ENCODE peak calls at places on chromosomes 7 and 10, in eight cellular contexts. P is mammary epithelial cell, D is stomach, J is psoas muscle, F is fibroblast of lung, Q is heart left ventricle, N is AG04450, C is body of pancreas. A is an unnamed sample. For H3K9me3, the result is how much of the 10 kb centered on the place peaks cover.

GRCh38 chr7:130426541-130426940 is 14.3 kb downstream of the CEP41 start:
- DNase-seq in P (no peak), D (no peak), J (no peak), F (no peak), Q (no peak), N (no peak), C (no peak), A (no peak)

GRCh38 chr7:50068850-50069551 is 24.0 kb downstream of the ZPBP start:
- DNase-seq in P (peak), D (peak), J (no peak), F (peak), Q (no peak), N (no peak), C (peak), A (no peak)

GRCh38 chr7:127396184-127396583 is 3.7 kb upstream of the ZNF800 start:
- DNase-seq in P (no peak), D (no peak), J (no peak), F (no peak), Q (peak), N (no peak), C (peak), A (no peak)

GRCh38 chr7:155815332-155816191 is 3.3 kb upstream of the SHH start:
- DNase-seq in P (peak), D (peak), J (no peak), F (peak), Q (peak), N (no peak), C (peak), A (no peak)

GRCh38 chr10:109689785-109690184 is 233.5 kb downstream of the XPNPEP1 start:
- DNase-seq in P (no peak), D (no peak), J (no peak), F (no peak), Q (no peak), N (no peak), C (no peak), A (no peak)

GRCh38 chr10:103859161-103860141 is 4.1 kb upstream of the SH3PXD2A start:
- DNase-seq in P (peak), D (peak), J (no peak), F (peak), Q (peak), N (no peak), C (peak), A (no peak)

GRCh38 chr7:410395-410910 is 109.2 kb downstream of the PDGFA start:
- DNase-seq in P (no peak), D (no peak), J (no peak), F (no peak), Q (peak), N (no peak), C (peak), A (no peak)

GRCh38 chr10:33248638-33249037 is 85.8 kb downstream of the NRP1 start:
- DNase-seq in P (peak), D (no peak), J (no peak), F (peak), Q (no peak), N (peak), C (no peak), A (no peak)

GRCh38 chr10:124550305-124551034 is 88.8 kb downstream of the LHPP start:
- DNase-seq in P (no peak), D (no peak), J (no peak), F (no peak), Q (no peak), N (no peak), C (no peak), A (no peak)

GRCh38 chr10:126670056-126670743 is at the start of gene C10orf90:
- DNase-seq in P (no peak), D (no peak), J (no peak), F (no peak), Q (no peak), N (no peak), C (no peak), A (no peak)

GRCh38 chr7:43490016-43490415 is 92.9 kb upstream of the STK17A start:
- DNase-seq in P (no peak), D (no peak), J (no peak), F (peak), Q (no peak), N (no peak), C (no peak), A (no peak)

GRCh38 chr7:74094224-74095095 is 10.9 kb downstream of the LIMK1 start:
- DNase-seq in P (peak), D (peak), J (peak), F (peak), Q (peak), N (peak), C (peak), A (peak)

GRCh38 chr10:95741807-95742528 is 14.0 kb upstream of the ENTPD1 start:
- DNase-seq in P (peak), D (no peak), J (no peak), F (peak), Q (peak), N (no peak), C (no peak), A (peak)

GRCh38 chr7:33979807-33980355 is 74.5 kb downstream of the BMPER start:
- DNase-seq in P (peak), D (no peak), J (no peak), F (peak), Q (no peak), N (peak), C (no peak), A (no peak)

GRCh38 chr7:55966851-55967250 is 2.5 kb downstream of the NIPSNAP2 start:
- DNase-seq in P (peak), D (no peak), J (peak), F (no peak), Q (no peak), N (no peak), C (no peak), A (no peak)

GRCh38 chr7:4549681-4550080 is 132.4 kb upstream of the FOXK1 start:
- DNase-seq in P (no peak), D (no peak), J (peak), F (peak), Q (peak), N (no peak), C (peak), A (peak)

GRCh38 chr10:110311357-110311949 is 6.7 kb upstream of the SMNDC1 start:
- DNase-seq in P (peak), D (peak), J (no peak), F (peak), Q (peak), N (peak), C (peak), A (no peak)

GRCh38 chr10:49690673-49691356 is 11.4 kb downstream of the C10orf53 start:
- DNase-seq in P (no peak), D (no peak), J (no peak), F (no peak), Q (no peak), N (no peak), C (no peak), A (peak)

GRCh38 chr10:52818019-52818418 is 45.4 kb upstream of the MBL2 start:
- DNase-seq in P (peak), D (no peak), J (no peak), F (peak), Q (no peak), N (no peak), C (no peak), A (no peak)

GRCh38 chr7:159049266-159050025 is 95.2 kb downstream of the VIPR2 start:
- DNase-seq in P (no peak), D (peak), J (no peak), F (no peak), Q (no peak), N (no peak), C (no peak), A (peak)

GRCh38 chr10:49593998-49594397 is 16.1 kb upstream of the SLC18A3 start:
- DNase-seq in P (no peak), D (no peak), J (no peak), F (no peak), Q (no peak), N (no peak), C (no peak), A (peak)

GRCh38 chr10:88731296-88731695 is 25.2 kb downstream of the LIPK start:
- DNase-seq in P (no peak), D (peak), J (no peak), F (no peak), Q (peak), N (no peak), C (peak), A (no peak)
- H3K9me3 ChIP-seq in P (under half), D (under half), J (under half), F (under half), Q (under half), N (under half), C (under half), A (under half)

GRCh38 chr10:111916011-111916410 is 267.6 kb downstream of the GPAM start:
- DNase-seq in P (no peak), D (no peak), J (no peak), F (no peak), Q (no peak), N (no peak), C (no peak), A (no peak)
- TF ChIP-seq CTCF in P (no peak), D (no peak), J (no peak), F (no peak), Q (no peak), N (no peak), C (no peak), A (no peak)

DNA sequence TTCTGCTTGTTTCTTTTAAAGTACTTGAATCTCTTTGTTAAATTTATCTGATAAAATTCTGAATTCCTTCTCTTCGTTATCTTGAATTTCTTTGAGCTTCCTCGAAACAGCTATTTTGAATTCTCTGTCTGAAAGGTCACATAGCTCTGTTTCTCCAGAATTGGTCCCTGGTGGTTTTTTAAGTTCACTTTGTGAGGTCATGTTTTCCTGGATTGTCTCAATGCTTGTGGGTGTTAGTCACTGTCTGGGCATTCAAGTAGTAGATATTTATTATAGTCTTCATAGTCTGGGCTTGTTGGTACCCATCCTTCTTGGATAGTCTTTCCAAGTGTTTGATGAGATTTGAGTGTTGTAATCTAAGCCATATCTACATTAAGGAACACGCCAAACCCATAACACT is 1060.6 kb downstream of the LRMDA start:
- DNase-seq in P (peak), D (no peak), J (no peak), F (peak), Q (no peak), N (no peak), C (no peak), A (no peak)
- H3K9me3 ChIP-seq in P (under half), D (under half), J (under half), F (under half), Q (under half), N (under half), C (under half), A (half or more)

GRCh38 chr7:101869901-101870290 is 52.5 kb downstream of the CUX1 start:
- DNase-seq in P (no peak), D (no peak), J (no peak), F (no peak), Q (no peak), N (no peak), C (no peak), A (no peak)
- TF ChIP-seq CTCF in P (no peak), D (no peak), J (no peak), F (no peak), Q (no peak), N (no peak), C (no peak), A (no peak)

GRCh38 chr7:157625973-157626790 is 289.4 kb downstream of the DNAJB6 start:
- DNase-seq in P (no peak), D (no peak), J (no peak), F (no peak), Q (no peak), N (no peak), C (no peak), A (no peak)
- H3K9me3 ChIP-seq in P (under half), D (under half), J (under half), F (under half), Q (under half), N (half or more), C (under half), A (under half)

DNA sequence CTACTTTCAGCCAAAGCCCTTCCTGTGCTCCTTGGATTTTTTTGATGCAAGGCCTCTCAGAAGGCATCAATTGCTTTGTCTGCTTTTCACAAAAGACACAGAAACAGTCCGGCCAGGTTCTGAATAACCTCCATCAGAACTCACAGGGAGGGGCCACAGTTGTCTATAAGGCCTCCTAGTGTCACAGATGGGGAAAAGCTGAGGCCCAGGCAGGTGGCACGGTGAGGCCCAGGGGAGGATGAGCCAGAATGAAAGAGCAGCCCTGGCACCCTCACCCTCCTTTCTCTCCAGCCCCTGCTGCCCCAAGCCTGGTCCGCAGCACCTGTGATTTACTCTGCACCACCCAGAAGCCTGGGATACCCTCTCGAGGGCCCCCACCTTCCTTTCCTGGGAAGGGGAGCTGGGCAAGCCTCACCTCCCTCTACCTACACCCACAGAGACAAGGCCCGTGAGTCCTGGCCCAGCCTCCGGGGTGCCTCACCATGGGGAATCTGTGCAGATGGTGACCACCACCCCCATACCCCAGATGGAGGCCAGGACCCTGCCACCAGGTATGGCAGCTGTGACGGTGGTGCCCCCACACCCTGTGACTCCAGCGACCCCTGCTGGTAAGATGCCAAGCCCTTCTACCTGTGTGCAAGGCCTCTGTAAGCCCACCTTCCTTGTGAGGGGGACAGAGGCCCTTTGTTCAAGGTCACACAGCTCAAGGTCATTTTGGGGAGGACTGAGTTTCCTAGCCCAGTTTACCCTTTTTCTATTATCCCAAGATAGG is 26.2 kb upstream of the ZNF467 start:
- DNase-seq in P (no peak), D (peak), J (no peak), F (no peak), Q (peak), N (no peak), C (peak), A (no peak)
- TF ChIP-seq CTCF in P (no peak), D (peak), J (peak), F (no peak), Q (peak), N (peak), C (peak), A (no peak)

DNA sequence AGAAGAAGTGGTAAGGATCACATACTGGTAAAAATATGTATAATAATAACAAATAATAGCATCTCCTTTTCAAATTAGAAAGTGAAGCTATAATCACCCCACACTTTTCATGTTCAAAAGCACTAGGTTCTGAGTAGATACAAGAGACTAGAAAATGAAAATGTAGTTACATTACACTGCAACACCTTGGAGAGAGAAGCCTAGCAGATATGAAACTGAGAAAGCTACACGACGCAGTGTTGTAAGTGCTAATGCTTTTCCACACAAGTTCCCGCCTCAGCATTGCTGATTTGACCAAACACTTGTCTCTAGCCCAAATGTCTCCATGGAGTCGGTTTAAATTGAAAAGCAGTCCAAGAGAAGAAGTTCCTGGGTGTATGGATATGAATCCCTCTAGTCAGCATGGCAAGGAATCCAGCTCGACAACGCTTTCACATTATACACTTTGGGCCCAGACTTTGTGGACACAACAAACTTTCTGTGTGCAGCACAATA is 1.7 kb downstream of the PDE1C start:
- DNase-seq in P (peak), D (no peak), J (no peak), F (peak), Q (no peak), N (no peak), C (no peak), A (no peak)
- H3K9me3 ChIP-seq in P (under half), D (under half), J (under half), F (under half), Q (under half), N (under half), C (under half), A (under half)

DNA sequence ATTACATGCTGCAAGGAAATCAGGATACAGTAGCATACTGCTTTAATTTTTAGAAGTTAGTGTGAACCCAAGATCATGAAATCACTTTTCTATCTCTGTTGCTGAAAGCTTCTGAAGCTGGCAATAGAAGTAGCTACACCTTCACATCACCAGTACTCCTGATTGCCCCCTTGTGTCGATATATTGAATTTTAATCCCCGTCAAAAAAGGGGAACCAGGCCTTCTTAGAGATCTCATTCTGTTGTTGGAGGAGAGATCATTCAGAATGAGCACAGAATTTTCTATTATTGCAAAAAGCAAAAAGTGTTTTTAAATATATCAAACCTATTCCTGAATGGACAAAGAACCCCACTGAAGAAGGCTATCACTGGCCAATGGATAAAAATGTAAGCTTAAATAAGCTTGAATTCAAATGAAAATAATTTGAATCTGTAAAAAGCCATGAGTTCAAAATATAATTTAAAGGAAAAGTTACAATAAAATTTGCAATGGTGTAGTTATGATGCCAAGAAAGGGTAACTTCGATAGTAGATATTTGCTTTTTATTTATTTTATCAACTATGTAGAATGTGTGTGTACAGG is 39.7 kb upstream of the TEX47 start:
- DNase-seq in P (peak), D (no peak), J (no peak), F (peak), Q (no peak), N (no peak), C (peak), A (no peak)
- TF ChIP-seq CTCF in P (peak), D (no peak), J (peak), F (peak), Q (no peak), N (no peak), C (peak), A (no peak)

GRCh38 chr10:37871568-37872251 is 14.3 kb upstream of the ZNF248 start:
- DNase-seq in P (no peak), D (no peak), J (no peak), F (no peak), Q (no peak), N (no peak), C (no peak), A (no peak)

GRCh38 chr10:37860494-37861190 is 3.2 kb upstream of the ZNF248 start:
- DNase-seq in P (peak), D (no peak), J (no peak), F (peak), Q (no peak), N (peak), C (no peak), A (no peak)

GRCh38 chr10:37871143-37871542 is 13.7 kb upstream of the ZNF248 start:
- DNase-seq in P (no peak), D (no peak), J (no peak), F (no peak), Q (no peak), N (no peak), C (no peak), A (no peak)

GRCh38 chr10:37865264-37865663 is 7.9 kb upstream of the ZNF248 start:
- DNase-seq in P (no peak), D (no peak), J (no peak), F (no peak), Q (no peak), N (no peak), C (no peak), A (no peak)

DNA sequence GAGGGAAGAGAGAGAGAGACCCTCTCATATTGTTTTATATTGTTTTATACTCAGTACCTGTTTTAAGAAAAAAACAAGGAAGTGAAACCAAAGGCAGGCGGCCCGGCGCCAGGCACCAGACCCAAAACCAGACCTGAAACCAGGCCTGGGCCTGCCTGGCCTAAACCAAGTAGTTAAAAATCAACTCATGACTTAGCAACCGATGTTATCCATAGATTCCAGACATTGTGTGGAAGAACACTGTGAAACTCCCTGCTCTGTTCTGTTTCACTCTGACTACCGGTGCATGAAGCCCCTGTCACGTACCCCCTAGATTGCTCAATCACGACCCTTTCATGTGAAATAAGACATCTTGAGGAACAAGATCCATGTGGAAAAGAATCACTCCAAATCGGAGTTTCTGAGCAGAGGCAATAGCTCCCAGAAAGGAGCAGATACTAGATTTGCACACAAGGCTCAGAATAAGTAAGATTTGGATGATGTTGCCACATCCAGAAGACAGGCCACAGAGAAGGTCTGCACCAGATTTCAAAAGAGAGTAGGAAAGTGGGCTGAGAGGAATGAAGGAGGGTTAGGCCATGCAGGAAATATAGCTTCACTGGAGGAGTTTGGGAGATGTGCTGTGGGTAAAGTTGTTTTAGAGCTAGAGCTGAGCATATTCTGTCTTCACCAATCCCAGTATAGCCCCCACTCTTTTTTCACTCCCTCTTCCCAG is 8.7 kb upstream of the ZNF248 start:
- DNase-seq in P (no peak), D (no peak), J (no peak), F (no peak), Q (no peak), N (no peak), C (no peak), A (no peak)
- H3K9me3 ChIP-seq in P (under half), D (under half), J (under half), F (under half), Q (under half), N (under half), C (under half), A (under half)

A was measured in right atrium auricular region.